ENCODE peak calls at places on chromosomes 12 and 14, in four cellular contexts. One of them, this sample, is unnamed.

GRCh38 chr12:12998248-12998647 is 1.8 kb downstream of the HEBP1 start:
- DNase-seq in neuronal stem cell: no peak
- DNase-seq in H1: no peak
- DNase-seq in H9: no peak
- DNase-seq in this sample: no peak

GRCh38 chr12:107356266-107356936 is 263.1 kb upstream of the CRY1 start:
- DNase-seq in neuronal stem cell: no peak
- DNase-seq in H1: no peak
- DNase-seq in H9: no peak
- DNase-seq in this sample: peak

GRCh38 chr12:10027311-10028099 is 3.0 kb upstream of the CLEC9A start:
- DNase-seq in neuronal stem cell: no peak
- DNase-seq in H1: no peak
- DNase-seq in H9: no peak
- DNase-seq in this sample: peak

GRCh38 chr12:54858562-54858961 is 4.2 kb downstream of the MUCL1 start:
- DNase-seq in neuronal stem cell: no peak
- DNase-seq in H1: no peak
- DNase-seq in H9: no peak
- DNase-seq in this sample: no peak

GRCh38 chr12:117214797-117215196 is 24.5 kb upstream of the FBXO21 start:
- DNase-seq in neuronal stem cell: no peak
- DNase-seq in H1: no peak
- DNase-seq in H9: no peak
- DNase-seq in this sample: no peak

GRCh38 chr12:106147956-106148355 is 9.2 kb upstream of the NUAK1 start:
- DNase-seq in neuronal stem cell: no peak
- DNase-seq in H1: no peak
- DNase-seq in H9: peak
- DNase-seq in this sample: no peak

GRCh38 chr12:62435337-62436163 is 31.1 kb upstream of the MON2 start:
- DNase-seq in neuronal stem cell: peak
- DNase-seq in H1: peak
- DNase-seq in H9: peak
- DNase-seq in this sample: peak

GRCh38 chr14:58638231-58639205 is 756 bp downstream of the DACT1 start:
- DNase-seq in neuronal stem cell: peak
- DNase-seq in H1: peak
- DNase-seq in H9: peak
- DNase-seq in this sample: peak

GRCh38 chr12:113096675-113097461 is 38.7 kb downstream of the RASAL1 start:
- DNase-seq in neuronal stem cell: no peak
- DNase-seq in H1: no peak
- DNase-seq in H9: no peak
- DNase-seq in this sample: no peak

GRCh38 chr14:24411468-24412454 is 13.0 kb downstream of the NYNRIN start:
- DNase-seq in neuronal stem cell: peak
- DNase-seq in H1: peak
- DNase-seq in H9: peak
- DNase-seq in this sample: peak

GRCh38 chr12:26271889-26272492 is 76.6 kb downstream of the SSPN start:
- DNase-seq in neuronal stem cell: no peak
- DNase-seq in H1: no peak
- DNase-seq in H9: no peak
- DNase-seq in this sample: peak

GRCh38 chr12:5267603-5268423 is 164.1 kb upstream of the NTF3 start:
- DNase-seq in neuronal stem cell: no peak
- DNase-seq in H1: no peak
- DNase-seq in H9: no peak
- DNase-seq in this sample: no peak

GRCh38 chr12:22118206-22118605 is 72.2 kb downstream of the CMAS start:
- DNase-seq in neuronal stem cell: no peak
- DNase-seq in H1: no peak
- DNase-seq in H9: no peak
- DNase-seq in this sample: no peak

GRCh38 chr14:23544511-23545447 is 6.8 kb downstream of the ZFHX2 start:
- DNase-seq in neuronal stem cell: no peak
- DNase-seq in H1: peak
- DNase-seq in H9: peak
- DNase-seq in this sample: no peak

GRCh38 chr12:30100736-30101135 is 317.0 kb upstream of the TMTC1 start:
- DNase-seq in neuronal stem cell: no peak
- DNase-seq in H1: no peak
- DNase-seq in H9: no peak
- DNase-seq in this sample: no peak

GRCh38 chr14:63563370-63564026 is 20.3 kb upstream of the PPP2R5E start:
- DNase-seq in neuronal stem cell: no peak
- DNase-seq in H1: no peak
- DNase-seq in H9: no peak
- DNase-seq in this sample: peak

GRCh38 chr14:88493392-88494185 is 61.2 kb downstream of the PTPN21 start:
- DNase-seq in neuronal stem cell: no peak
- DNase-seq in H1: no peak
- DNase-seq in H9: no peak
- DNase-seq in this sample: no peak

GRCh38 chr12:82781288-82782078 is 94.8 kb downstream of the TMTC2 start:
- DNase-seq in neuronal stem cell: peak
- DNase-seq in H1: no peak
- DNase-seq in H9: no peak
- DNase-seq in this sample: no peak

GRCh38 chr12:30484658-30485057 is 211.0 kb downstream of the IPO8 start:
- DNase-seq in neuronal stem cell: no peak
- DNase-seq in H1: no peak
- DNase-seq in H9: no peak
- DNase-seq in this sample: no peak

GRCh38 chr12:2642896-2643425 is 151.8 kb upstream of the FKBP4 start:
- DNase-seq in neuronal stem cell: no peak
- DNase-seq in H1: no peak
- DNase-seq in H9: no peak
- DNase-seq in this sample: no peak

GRCh38 chr12:6534914-6535696 is 788 bp downstream of the GAPDH start:
- DNase-seq in neuronal stem cell: peak
- DNase-seq in H1: peak
- DNase-seq in H9: peak
- DNase-seq in this sample: peak
- H2BK12ac ChIP-seq in neuronal stem cell: peak
- H2BK12ac ChIP-seq in H1: no peak
- H2BK12ac ChIP-seq in H9: no peak
- H2BK12ac ChIP-seq in this sample: no peak

GRCh38 chr12:100987552-100988277 is 193.1 kb downstream of the ANO4 start:
- DNase-seq in neuronal stem cell: peak
- DNase-seq in H1: peak
- DNase-seq in H9: peak
- DNase-seq in this sample: peak
- H2BK15ac ChIP-seq in neuronal stem cell: no peak
- H2BK15ac ChIP-seq in H1: no peak
- H2BK15ac ChIP-seq in H9: no peak
- H2BK15ac ChIP-seq in this sample: no peak

GRCh38 chr14:34111933-34112332 is 161.1 kb upstream of the EGLN3 start:
- DNase-seq in neuronal stem cell: no peak
- DNase-seq in H1: no peak
- DNase-seq in H9: peak
- DNase-seq in this sample: no peak

GRCh38 chr14:34110531-34110930 is 159.7 kb upstream of the EGLN3 start:
- DNase-seq in neuronal stem cell: no peak
- DNase-seq in H1: no peak
- DNase-seq in H9: no peak
- DNase-seq in this sample: no peak

GRCh38 chr14:34111505-34111904 is 160.6 kb upstream of the EGLN3 start:
- DNase-seq in neuronal stem cell: no peak
- DNase-seq in H1: no peak
- DNase-seq in H9: no peak
- DNase-seq in this sample: no peak

GRCh38 chr14:34113051-34113511 is 162.2 kb upstream of the EGLN3 start:
- DNase-seq in neuronal stem cell: no peak
- DNase-seq in H1: no peak
- DNase-seq in H9: no peak
- DNase-seq in this sample: peak

GRCh38 chr14:34113991-34114390 is 163.1 kb upstream of the EGLN3 start:
- DNase-seq in neuronal stem cell: no peak
- DNase-seq in H1: no peak
- DNase-seq in H9: no peak
- DNase-seq in this sample: no peak
- H2BK12ac ChIP-seq in neuronal stem cell: no peak
- H2BK12ac ChIP-seq in H1: no peak
- H2BK12ac ChIP-seq in H9: no peak
- H2BK12ac ChIP-seq in this sample: no peak

GRCh38 chr12:18752947-18753346 is 15.0 kb downstream of the CAPZA3 start:
- DNase-seq in neuronal stem cell: peak
- DNase-seq in H1: no peak
- DNase-seq in H9: peak
- DNase-seq in this sample: peak

GRCh38 chr12:18753481-18754117 is 15.7 kb downstream of the CAPZA3 start:
- DNase-seq in neuronal stem cell: peak
- DNase-seq in H1: peak
- DNase-seq in H9: peak
- DNase-seq in this sample: peak

GRCh38 chr12:18754118-18754707 is 16.3 kb downstream of the CAPZA3 start:
- DNase-seq in neuronal stem cell: no peak
- DNase-seq in H1: no peak
- DNase-seq in H9: no peak
- DNase-seq in this sample: no peak

GRCh38 chr12:18751866-18752265 is 13.9 kb downstream of the CAPZA3 start:
- DNase-seq in neuronal stem cell: peak
- DNase-seq in H1: no peak
- DNase-seq in H9: no peak
- DNase-seq in this sample: no peak

DNA sequence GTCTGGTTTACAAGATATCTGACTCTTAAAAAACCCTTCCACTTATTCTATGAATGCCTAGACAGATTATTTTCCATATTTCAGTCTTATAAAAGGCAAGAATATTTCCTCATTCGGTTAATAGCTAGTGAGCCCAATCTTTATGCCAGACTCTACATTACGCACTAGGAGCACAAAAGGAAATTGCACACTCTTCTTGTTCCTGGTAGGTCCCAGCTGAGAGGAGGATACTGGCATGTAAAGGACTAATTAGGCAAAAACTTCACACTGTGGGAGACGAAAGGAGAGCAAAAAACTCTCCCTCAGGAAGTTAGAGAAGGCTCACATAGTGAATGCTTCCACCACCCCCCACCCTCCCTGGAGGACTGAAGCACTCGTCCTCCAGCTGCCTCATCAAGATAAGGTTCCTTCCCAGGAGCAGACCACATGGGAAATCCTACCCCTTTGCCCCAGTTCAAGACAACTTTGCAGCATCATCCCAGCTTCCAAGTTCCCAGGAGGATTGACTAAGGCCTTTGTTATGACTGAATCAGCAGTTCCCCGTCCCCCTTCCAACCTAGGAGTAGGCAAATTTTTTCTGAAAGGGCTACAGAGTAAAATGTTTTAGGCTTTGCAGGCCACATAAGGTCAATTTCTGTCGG is 14.5 kb downstream of the CAPZA3 start:
- DNase-seq in neuronal stem cell: no peak
- DNase-seq in H1: no peak
- DNase-seq in H9: peak
- DNase-seq in this sample: peak
- H2BK15ac ChIP-seq in neuronal stem cell: no peak
- H2BK15ac ChIP-seq in H1: no peak
- H2BK15ac ChIP-seq in H9: no peak
- H2BK15ac ChIP-seq in this sample: no peak

GRCh38 chr12:115375188-115375991 is 691.4 kb upstream of the TBX3 start:
- DNase-seq in neuronal stem cell: no peak
- DNase-seq in H1: no peak
- DNase-seq in H9: no peak
- DNase-seq in this sample: peak

GRCh38 chr12:115377781-115378180 is 693.8 kb upstream of the TBX3 start:
- DNase-seq in neuronal stem cell: no peak
- DNase-seq in H1: no peak
- DNase-seq in H9: no peak
- DNase-seq in this sample: no peak

GRCh38 chr12:115380509-115381120 is 696.6 kb upstream of the TBX3 start:
- DNase-seq in neuronal stem cell: no peak
- DNase-seq in H1: no peak
- DNase-seq in H9: no peak
- DNase-seq in this sample: no peak

GRCh38 chr12:115377230-115377629 is 693.3 kb upstream of the TBX3 start:
- DNase-seq in neuronal stem cell: no peak
- DNase-seq in H1: no peak
- DNase-seq in H9: no peak
- DNase-seq in this sample: no peak

GRCh38 chr12:115378296-115378695 is 694.3 kb upstream of the TBX3 start:
- DNase-seq in neuronal stem cell: no peak
- DNase-seq in H1: no peak
- DNase-seq in H9: no peak
- DNase-seq in this sample: no peak
- H2BK12ac ChIP-seq in neuronal stem cell: no peak
- H2BK12ac ChIP-seq in H1: no peak
- H2BK12ac ChIP-seq in H9: no peak
- H2BK12ac ChIP-seq in this sample: no peak

This sample was measured in mesenchymal stem cell.